ENCODE peak calls at places on chromosomes 16 and 17, in six cellular contexts. R is kidney glomerular epithelial cell; E is nucleus accumbens; V is mucosa of descending colon; C is activated T-helper 2 cell treated with anti-CD3 and anti-CD28 coated beads, Interferon-gamma antibody, Interleukin-2, Interleukin-4, amounts not matched to agents 10 μg/mL and 5 μg/mL and 100 μg/mL, durations not matched to agents 14 hours and 24 hours and 36 hours; G is CD8-positive, alpha-beta memory T cell. J is an unnamed sample.

GRCh38 chr17:42667088-42667951 is 8.2 kb downstream of the TUBG2 start:
- DNase-seq in C (no peak), G (no peak), V (peak), R (peak), E (no peak), J (no peak)

GRCh38 chr17:35900693-35901487 is 20.7 kb upstream of the CCL5 start:
- DNase-seq in C (no peak), V (no peak), E (no peak), R (no peak), G (peak), J (no peak)

GRCh38 chr17:64484380-64484779 is 12.5 kb downstream of the POLG2 start:
- DNase-seq in R (no peak), C (no peak), G (no peak), V (no peak), E (no peak), J (no peak)

GRCh38 chr16:53998024-53998810 is 288.4 kb downstream of the IRX3 start:
- DNase-seq in C (no peak), G (no peak), E (no peak), R (no peak), V (no peak), J (no peak)

GRCh38 chr17:12789976-12790805 is 893 bp downstream of the ARHGAP44 start:
- DNase-seq in V (peak), E (no peak), R (no peak), G (no peak), C (no peak), J (peak)

GRCh38 chr16:11670171-11671131 is 2.2 kb downstream of the SNN start:
- DNase-seq in G (no peak), V (no peak), E (no peak), R (no peak), C (peak), J (no peak)

GRCh38 chr16:82580293-82580900 is 46.4 kb upstream of the CDH13 start:
- DNase-seq in E (peak), R (peak), V (peak), G (peak), C (no peak), J (no peak)

GRCh38 chr17:57138956-57139576 is 54.0 kb downstream of the AKAP1 start:
- DNase-seq in V (no peak), E (no peak), G (no peak), C (no peak), R (no peak), J (no peak)

GRCh38 chr16:84054271-84054670 is 11.7 kb upstream of the SLC38A8 start:
- DNase-seq in G (no peak), E (no peak), C (no peak), V (no peak), R (no peak), J (peak)

GRCh38 chr16:72860726-72861562 is 187.0 kb downstream of the ZFHX3 start:
- DNase-seq in G (no peak), C (no peak), E (no peak), V (no peak), R (no peak), J (peak)

GRCh38 chr17:55699178-55699865 is 23.3 kb downstream of the TMEM100 start:
- DNase-seq in E (no peak), R (no peak), G (no peak), C (no peak), V (no peak), J (no peak)

GRCh38 chr17:46865100-46865499 is 13.7 kb downstream of the WNT9B start:
- DNase-seq in E (no peak), C (no peak), R (no peak), V (no peak), G (no peak), J (no peak)

GRCh38 chr16:85634747-85635544 is 21.8 kb downstream of the GSE1 start:
- DNase-seq in E (no peak), V (no peak), R (no peak), G (no peak), C (no peak), J (no peak)

GRCh38 chr16:85542548-85542927 is 70.6 kb upstream of the GSE1 start:
- DNase-seq in G (no peak), V (no peak), E (no peak), C (no peak), R (no peak), J (no peak)

GRCh38 chr16:85136213-85136704 is 24.0 kb upstream of the CIBAR2 start:
- DNase-seq in R (no peak), E (no peak), C (no peak), V (peak), G (no peak), J (peak)

GRCh38 chr17:14245002-14245401 is 8.3 kb upstream of the CDRT15 start:
- DNase-seq in V (no peak), C (no peak), R (no peak), G (no peak), E (no peak), J (no peak)

GRCh38 chr16:85346404-85347212 is 234.3 kb upstream of the CIBAR2 start:
- DNase-seq in C (no peak), E (no peak), R (no peak), G (no peak), V (no peak), J (no peak)

GRCh38 chr16:21524068-21524751 is 75.2 kb upstream of the METTL9 start:
- DNase-seq in E (no peak), C (no peak), G (no peak), R (no peak), V (no peak), J (no peak)

GRCh38 chr17:5821057-5821456 is 236.7 kb upstream of the NLRP1 start:
- DNase-seq in E (no peak), C (no peak), G (no peak), V (no peak), R (peak), J (no peak)

GRCh38 chr17:63983326-63983725 is 10.6 kb upstream of the SCN4A start:
- DNase-seq in E (no peak), V (no peak), R (no peak), G (no peak), C (no peak), J (no peak)

GRCh38 chr16:67542464-67542863 is 13.8 kb downstream of the RIPOR1 start:
- DNase-seq in R (peak), V (peak), G (peak), E (no peak), C (peak), J (peak)

GRCh38 chr17:28584434-28584833 is 7.7 kb upstream of the ALDOC start:
- DNase-seq in C (no peak), G (no peak), R (no peak), V (no peak), E (no peak), J (no peak)

GRCh38 chr16:54031107-54031760 is 255.4 kb downstream of the IRX3 start:
- DNase-seq in G (no peak), E (no peak), C (no peak), V (no peak), R (no peak), J (no peak)

J was measured in upper lobe of right lung.